ENCODE peak calls at places on chromosomes 16 and 17, in four cellular contexts. One of them, this sample, is unnamed.
A peak's percentile ranks its signal among the peaks of the same experiment; 100 is the strongest.

GRCh38 chr17:1029912-1030656 is 33.2 kb downstream of the TIMM22 start:
- DNase-seq in A549: no peak
- DNase-seq in pancreas: no peak
- DNase-seq in OCI-LY7: no peak
- DNase-seq in this sample: no peak

GRCh38 chr17:78661092-78661770 is 84.0 kb upstream of the DNAH17 start:
- DNase-seq in A549: peak; percentile 62
- DNase-seq in pancreas: no peak
- DNase-seq in OCI-LY7: no peak
- DNase-seq in this sample: no peak

GRCh38 chr17:40099627-40100418 is 566 bp downstream of the NR1D1 start:
- DNase-seq in A549: no peak
- DNase-seq in pancreas: peak; percentile 52
- DNase-seq in OCI-LY7: no peak
- DNase-seq in this sample: no peak

GRCh38 chr16:85134076-85134793 is 22.0 kb upstream of the CIBAR2 start:
- DNase-seq in A549: no peak
- DNase-seq in pancreas: no peak
- DNase-seq in OCI-LY7: no peak
- DNase-seq in this sample: no peak

GRCh38 chr16:73231969-73232554 is 184.1 kb upstream of the ZFHX3 start:
- DNase-seq in A549: no peak
- DNase-seq in pancreas: peak; percentile 3
- DNase-seq in OCI-LY7: no peak
- DNase-seq in this sample: no peak

GRCh38 chr17:83175551-83176271 is 96.3 kb downstream of the METRNL start:
- DNase-seq in A549: no peak
- DNase-seq in pancreas: no peak
- DNase-seq in OCI-LY7: no peak
- DNase-seq in this sample: no peak

GRCh38 chr16:50193594-50193993 is 40.5 kb downstream of the TENT4B start:
- DNase-seq in A549: no peak
- DNase-seq in pancreas: no peak
- DNase-seq in OCI-LY7: no peak
- DNase-seq in this sample: no peak

GRCh38 chr16:85202631-85203461 is 90.6 kb upstream of the CIBAR2 start:
- DNase-seq in A549: no peak
- DNase-seq in pancreas: peak; percentile 95
- DNase-seq in OCI-LY7: no peak
- DNase-seq in this sample: no peak

GRCh38 chr17:41738077-41738800 is 3.8 kb upstream of the HAP1 start:
- DNase-seq in A549: peak; percentile 96
- DNase-seq in pancreas: peak; percentile 71
- DNase-seq in OCI-LY7: peak; percentile 84
- DNase-seq in this sample: peak; percentile 63

GRCh38 chr17:27339836-27340550 is 46.1 kb downstream of the WSB1 start:
- DNase-seq in A549: peak; percentile 46
- DNase-seq in pancreas: no peak
- DNase-seq in OCI-LY7: no peak
- DNase-seq in this sample: no peak

GRCh38 chr17:17994271-17994670 is 21.6 kb downstream of the DRC3 start:
- DNase-seq in A549: peak; percentile 62
- DNase-seq in pancreas: no peak
- DNase-seq in OCI-LY7: peak; percentile 58
- DNase-seq in this sample: no peak

GRCh38 chr17:43070872-43071271 is 45.8 kb downstream of the RND2 start:
- DNase-seq in A549: no peak
- DNase-seq in pancreas: no peak
- DNase-seq in OCI-LY7: no peak
- DNase-seq in this sample: no peak

GRCh38 chr16:11727945-11728543 is 14.6 kb downstream of the TXNDC11 start:
- DNase-seq in A549: no peak
- DNase-seq in pancreas: no peak
- DNase-seq in OCI-LY7: no peak
- DNase-seq in this sample: no peak

GRCh38 chr16:13919330-13919682 is 648 bp upstream of the ERCC4 start:
- DNase-seq in A549: peak; percentile 40
- DNase-seq in pancreas: no peak
- DNase-seq in OCI-LY7: peak; percentile 59
- DNase-seq in this sample: peak; percentile 25

GRCh38 chr17:64777413-64778101 is 115.5 kb upstream of the SMURF2 start:
- DNase-seq in A549: no peak
- DNase-seq in pancreas: peak; percentile 63
- DNase-seq in OCI-LY7: peak; percentile 68
- DNase-seq in this sample: no peak

GRCh38 chr16:526181-527014 is 1.1 kb upstream of the CAPN15 start:
- DNase-seq in A549: no peak
- DNase-seq in pancreas: peak; percentile 73
- DNase-seq in OCI-LY7: peak; percentile 46
- DNase-seq in this sample: no peak

GRCh38 chr16:3570420-3571062 is 6.7 kb downstream of the NLRC3 start:
- DNase-seq in A549: no peak
- DNase-seq in pancreas: no peak
- DNase-seq in OCI-LY7: no peak
- DNase-seq in this sample: no peak

GRCh38 chr17:76529224-76529642 is 8.3 kb downstream of the CYGB start:
- DNase-seq in A549: no peak
- DNase-seq in pancreas: no peak
- DNase-seq in OCI-LY7: peak; percentile 50
- DNase-seq in this sample: peak; percentile 67

GRCh38 chr16:72284042-72284789 is 112.3 kb upstream of the PMFBP1 start:
- DNase-seq in A549: no peak
- DNase-seq in pancreas: no peak
- DNase-seq in OCI-LY7: no peak
- DNase-seq in this sample: no peak

GRCh38 chr17:4510615-4510941 is 11.9 kb downstream of the SPNS2 start:
- DNase-seq in A549: no peak
- DNase-seq in pancreas: no peak
- DNase-seq in OCI-LY7: no peak
- DNase-seq in this sample: no peak

GRCh38 chr16:50251375-50252081 is 14.8 kb upstream of the ADCY7 start:
- DNase-seq in A549: no peak
- DNase-seq in pancreas: no peak
- DNase-seq in OCI-LY7: no peak
- DNase-seq in this sample: no peak

GRCh38 chr17:74032222-74032621 is 171.3 kb upstream of the RPL38 start:
- DNase-seq in A549: no peak
- DNase-seq in pancreas: no peak
- DNase-seq in OCI-LY7: no peak
- DNase-seq in this sample: no peak

GRCh38 chr16:79599837-79600635 is 501 bp downstream of the MAF start:
- DNase-seq in A549: peak; percentile 19
- DNase-seq in pancreas: peak; percentile 32
- DNase-seq in OCI-LY7: peak; percentile 31
- DNase-seq in this sample: peak; percentile 55

GRCh38 chr17:6996256-6997111 is 635 bp downstream of the ALOX12 start:
- DNase-seq in A549: no peak
- DNase-seq in pancreas: no peak
- DNase-seq in OCI-LY7: no peak
- DNase-seq in this sample: no peak

GRCh38 chr17:4175921-4176802 is 33.2 kb downstream of the CYB5D2 start:
- DNase-seq in A549: no peak
- DNase-seq in pancreas: no peak
- DNase-seq in OCI-LY7: no peak
- DNase-seq in this sample: no peak

GRCh38 chr16:75762746-75763145 is 36.5 kb upstream of the CPHXL start:
- DNase-seq in A549: no peak
- DNase-seq in pancreas: no peak
- DNase-seq in OCI-LY7: peak; percentile 20
- DNase-seq in this sample: no peak

GRCh38 chr16:27515874-27516353 is 33.8 kb downstream of the GTF3C1 start:
- DNase-seq in A549: peak; percentile 69
- DNase-seq in pancreas: peak; percentile 8
- DNase-seq in OCI-LY7: peak; percentile 46
- DNase-seq in this sample: no peak

GRCh38 chr17:68821860-68822693 is 133.1 kb downstream of the ABCA8 start:
- DNase-seq in A549: peak; percentile 77
- DNase-seq in pancreas: no peak
- DNase-seq in OCI-LY7: no peak
- DNase-seq in this sample: no peak

GRCh38 chr17:47205419-47205963 is 3.7 kb upstream of the MYL4 start:
- DNase-seq in A549: no peak
- DNase-seq in pancreas: peak; percentile 45
- DNase-seq in OCI-LY7: peak; percentile 90
- DNase-seq in this sample: peak; percentile 57

GRCh38 chr17:72575542-72576233 is 454.9 kb downstream of the SOX9 start:
- DNase-seq in A549: no peak
- DNase-seq in pancreas: no peak
- DNase-seq in OCI-LY7: no peak
- DNase-seq in this sample: no peak

GRCh38 chr16:8797364-8798173 is at the start of the genes PMM2 and TMEM186:
- DNase-seq in A549: peak; percentile 98
- DNase-seq in pancreas: peak; percentile 96
- DNase-seq in OCI-LY7: peak; percentile 98
- DNase-seq in this sample: peak; percentile 98

GRCh38 chr17:3815122-3815521 is 14.1 kb upstream of the ITGAE start:
- DNase-seq in A549: no peak
- DNase-seq in pancreas: no peak
- DNase-seq in OCI-LY7: no peak
- DNase-seq in this sample: no peak

GRCh38 chr17:49576121-49576905 is 642 bp downstream of the NXPH3 start:
- DNase-seq in A549: no peak
- DNase-seq in pancreas: no peak
- DNase-seq in OCI-LY7: no peak
- DNase-seq in this sample: no peak

GRCh38 chr16:67404740-67405226 is 11.5 kb upstream of the TPPP3 start:
- DNase-seq in A549: no peak
- DNase-seq in pancreas: peak; percentile 79
- DNase-seq in OCI-LY7: no peak
- DNase-seq in this sample: peak; percentile 99

GRCh38 chr17:66431910-66432309 is 129.5 kb downstream of the PRKCA start:
- DNase-seq in A549: peak; percentile 58
- DNase-seq in pancreas: no peak
- DNase-seq in OCI-LY7: no peak
- DNase-seq in this sample: no peak
- H3K27ac ChIP-seq in A549: peak overlapping the region; percentile 38
- H3K27ac ChIP-seq in pancreas: no peak overlapping the region
- H3K27ac ChIP-seq in OCI-LY7: no peak overlapping the region
- H3K27ac ChIP-seq in this sample: peak overlapping the region; percentile 37

GRCh38 chr17:66088173-66088572 is 103.8 kb downstream of the CEP112 start:
- DNase-seq in A549: no peak
- DNase-seq in pancreas: no peak
- DNase-seq in OCI-LY7: no peak
- DNase-seq in this sample: no peak

GRCh38 chr17:66091440-66092080 is 100.4 kb downstream of the CEP112 start:
- DNase-seq in A549: no peak
- DNase-seq in pancreas: no peak
- DNase-seq in OCI-LY7: no peak
- DNase-seq in this sample: no peak

GRCh38 chr17:66087073-66087472 is 104.9 kb downstream of the CEP112 start:
- DNase-seq in A549: no peak
- DNase-seq in pancreas: no peak
- DNase-seq in OCI-LY7: no peak
- DNase-seq in this sample: no peak

GRCh38 chr17:66094727-66095126 is 97.2 kb downstream of the CEP112 start:
- DNase-seq in A549: no peak
- DNase-seq in pancreas: no peak
- DNase-seq in OCI-LY7: no peak
- DNase-seq in this sample: no peak

DNA sequence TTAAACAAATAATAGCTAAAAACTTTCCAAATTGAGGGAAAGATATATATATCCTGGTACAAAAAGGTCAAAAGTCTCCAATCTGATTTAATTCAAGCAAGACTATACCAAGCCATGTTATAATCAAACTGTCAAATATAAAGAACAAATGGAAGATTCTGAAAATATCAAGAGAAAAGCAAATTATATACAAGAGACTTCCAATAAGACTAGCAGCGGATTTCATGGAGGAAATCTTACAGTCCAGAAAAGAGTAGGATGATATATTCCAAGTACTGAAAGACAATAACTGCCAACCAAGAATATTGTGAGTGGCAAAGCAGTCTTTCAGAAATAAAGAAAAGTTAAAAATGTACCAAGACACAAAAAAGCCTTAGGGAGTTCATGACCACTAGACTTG is 102.2 kb downstream of the CEP112 start:
- DNase-seq in A549: no peak
- DNase-seq in pancreas: no peak
- DNase-seq in OCI-LY7: no peak
- DNase-seq in this sample: no peak
- TF ChIP-seq CTCF in A549: no peak
- TF ChIP-seq CTCF in pancreas: no peak
- TF ChIP-seq CTCF in OCI-LY7: no peak
- TF ChIP-seq CTCF in this sample: no peak

DNA sequence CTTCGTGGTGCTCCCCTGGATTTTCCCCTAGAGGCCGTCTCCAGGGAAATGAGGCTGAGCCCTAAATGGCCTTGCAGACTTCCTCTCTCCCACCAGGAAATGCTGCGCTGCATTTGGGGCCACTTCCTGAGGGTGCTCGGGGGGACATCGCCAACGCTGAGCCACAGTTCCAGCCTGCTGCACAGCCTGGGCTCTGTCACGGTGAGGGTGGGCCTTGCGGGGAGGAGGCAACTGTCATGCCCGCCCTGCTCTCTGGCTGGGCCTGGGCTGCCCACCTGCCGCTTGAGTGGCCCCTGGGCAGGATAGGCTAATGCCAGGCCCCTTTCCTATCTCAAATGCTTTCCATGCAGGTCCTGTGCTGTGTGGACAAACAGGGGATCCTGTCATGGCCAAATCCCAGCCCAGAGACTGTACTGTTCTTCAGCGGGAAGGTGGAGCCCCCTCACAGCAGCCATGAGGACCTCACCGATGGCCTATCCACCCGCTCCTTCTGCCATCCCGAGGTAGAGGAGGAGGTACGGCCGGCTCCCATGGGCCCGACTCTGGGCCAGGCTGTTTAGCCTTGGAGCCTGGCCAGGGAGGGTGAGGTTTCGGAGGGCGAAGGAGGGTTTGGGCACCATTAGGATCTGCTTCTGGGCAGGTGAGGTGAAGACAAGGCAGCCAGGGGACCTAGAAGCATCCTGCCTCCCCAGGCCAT is 24.2 kb downstream of the CASKIN2 start:
- DNase-seq in A549: no peak
- DNase-seq in pancreas: no peak
- DNase-seq in OCI-LY7: no peak
- DNase-seq in this sample: no peak
- H3K27ac ChIP-seq in A549: no peak overlapping the region
- H3K27ac ChIP-seq in pancreas: no peak overlapping the region
- H3K27ac ChIP-seq in OCI-LY7: no peak overlapping the region
- H3K27ac ChIP-seq in this sample: no peak overlapping the region

DNA sequence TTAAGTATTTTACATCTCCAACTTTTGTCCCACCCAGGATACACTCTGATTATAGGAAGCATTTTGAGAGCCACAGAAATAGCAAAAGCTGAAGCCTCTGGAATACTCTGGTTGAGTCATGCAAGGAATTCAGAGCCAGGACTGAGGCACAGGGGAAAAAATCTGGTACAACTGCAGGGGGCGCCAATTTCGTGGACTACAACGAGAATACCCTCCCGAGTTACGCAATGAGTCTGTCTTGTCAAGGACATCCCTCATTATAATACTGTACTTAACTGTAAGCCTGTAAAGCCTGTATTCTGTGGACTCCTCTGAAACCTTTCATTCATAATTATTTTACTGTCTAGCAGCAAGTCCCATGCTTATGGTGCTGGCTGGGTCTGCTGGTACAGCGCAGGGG is 7.8 kb downstream of the HOXB1 start:
- DNase-seq in A549: no peak
- DNase-seq in pancreas: no peak
- DNase-seq in OCI-LY7: no peak
- DNase-seq in this sample: no peak
- TF ChIP-seq CTCF in A549: peak; percentile 39
- TF ChIP-seq CTCF in pancreas: no peak
- TF ChIP-seq CTCF in OCI-LY7: peak; percentile 53
- TF ChIP-seq CTCF in this sample: no peak

GRCh38 chr16:2339521-2340484 is 725 bp downstream of the ABCA3 start:
- DNase-seq in A549: peak; percentile 49
- DNase-seq in pancreas: peak; percentile 54
- DNase-seq in OCI-LY7: no peak
- DNase-seq in this sample: peak; percentile 33
- H3K27ac ChIP-seq in A549: peak overlapping the region; percentile 77
- H3K27ac ChIP-seq in pancreas: no peak overlapping the region
- H3K27ac ChIP-seq in OCI-LY7: no peak overlapping the region
- H3K27ac ChIP-seq in this sample: peak overlapping the region; percentile 44